ENCODE peak calls at places on chromosome 12, in eight cellular contexts. One of them, this sample, is unnamed.

GRCh38 chr12:30905483-30906009 is 21.0 kb upstream of the TSPAN11 start:
- DNase-seq in sigmoid colon: no peak
- DNase-seq in stomach: no peak
- DNase-seq in colonic mucosa: no peak
- DNase-seq in GM20000: no peak
- DNase-seq in upper lobe of right lung: no peak
- DNase-seq in body of pancreas: no peak
- DNase-seq in endodermal cell: peak; percentile 78
- DNase-seq in this sample: no peak

GRCh38 chr12:72006766-72007165 is 68.1 kb downstream of the TPH2 start:
- DNase-seq in colonic mucosa: no peak
- DNase-seq in stomach: no peak
- DNase-seq in sigmoid colon: no peak
- DNase-seq in upper lobe of right lung: no peak
- DNase-seq in GM20000: no peak
- DNase-seq in body of pancreas: no peak
- DNase-seq in endodermal cell: no peak
- DNase-seq in this sample: no peak

GRCh38 chr12:81078469-81079196 is 754 bp downstream of the ACSS3 start:
- DNase-seq in GM20000: no peak
- DNase-seq in stomach: no peak
- DNase-seq in sigmoid colon: no peak
- DNase-seq in endodermal cell: peak; percentile 77
- DNase-seq in body of pancreas: no peak
- DNase-seq in colonic mucosa: no peak
- DNase-seq in upper lobe of right lung: no peak
- DNase-seq in this sample: peak; percentile 28

GRCh38 chr12:43057561-43057960 is 468.0 kb upstream of the PRICKLE1 start:
- DNase-seq in sigmoid colon: no peak
- DNase-seq in upper lobe of right lung: no peak
- DNase-seq in endodermal cell: no peak
- DNase-seq in body of pancreas: no peak
- DNase-seq in stomach: no peak
- DNase-seq in colonic mucosa: no peak
- DNase-seq in GM20000: no peak
- DNase-seq in this sample: no peak

GRCh38 chr12:108856428-108857157 is 790 bp downstream of the SSH1 start:
- DNase-seq in colonic mucosa: peak; percentile 84
- DNase-seq in sigmoid colon: peak; percentile 87
- DNase-seq in stomach: peak; percentile 83
- DNase-seq in upper lobe of right lung: peak; percentile 88
- DNase-seq in GM20000: peak; percentile 32
- DNase-seq in body of pancreas: peak; percentile 63
- DNase-seq in endodermal cell: peak; percentile 84
- DNase-seq in this sample: peak; percentile 34

GRCh38 chr12:9349888-9350885 is 142.0 kb upstream of the PZP start:
- DNase-seq in GM20000: no peak
- DNase-seq in sigmoid colon: no peak
- DNase-seq in upper lobe of right lung: no peak
- DNase-seq in body of pancreas: no peak
- DNase-seq in colonic mucosa: no peak
- DNase-seq in endodermal cell: peak; percentile 30
- DNase-seq in stomach: no peak
- DNase-seq in this sample: no peak

GRCh38 chr12:14952295-14952995 is 9.0 kb downstream of the ARHGDIB start:
- DNase-seq in colonic mucosa: peak; percentile 30
- DNase-seq in body of pancreas: no peak
- DNase-seq in GM20000: peak; percentile 33
- DNase-seq in sigmoid colon: no peak
- DNase-seq in upper lobe of right lung: no peak
- DNase-seq in endodermal cell: no peak
- DNase-seq in stomach: no peak
- DNase-seq in this sample: no peak

GRCh38 chr12:42935756-42936155 is 346.2 kb upstream of the PRICKLE1 start:
- DNase-seq in stomach: no peak
- DNase-seq in GM20000: no peak
- DNase-seq in endodermal cell: no peak
- DNase-seq in body of pancreas: no peak
- DNase-seq in colonic mucosa: no peak
- DNase-seq in upper lobe of right lung: no peak
- DNase-seq in sigmoid colon: no peak
- DNase-seq in this sample: no peak

GRCh38 chr12:95336387-95337067 is 118.9 kb downstream of the VEZT start:
- DNase-seq in colonic mucosa: peak; percentile 56
- DNase-seq in GM20000: no peak
- DNase-seq in endodermal cell: peak; percentile 95
- DNase-seq in body of pancreas: peak; percentile 80
- DNase-seq in sigmoid colon: peak; percentile 89
- DNase-seq in stomach: peak; percentile 79
- DNase-seq in upper lobe of right lung: peak; percentile 67
- DNase-seq in this sample: peak; percentile 55

GRCh38 chr12:25328082-25328712 is 77.5 kb upstream of the KRAS start:
- DNase-seq in body of pancreas: peak; percentile 33
- DNase-seq in sigmoid colon: no peak
- DNase-seq in upper lobe of right lung: no peak
- DNase-seq in stomach: no peak
- DNase-seq in colonic mucosa: peak; percentile 23
- DNase-seq in GM20000: no peak
- DNase-seq in endodermal cell: no peak
- DNase-seq in this sample: no peak

GRCh38 chr12:130162267-130162666 is at the start of gene FZD10:
- DNase-seq in colonic mucosa: peak; percentile 41
- DNase-seq in upper lobe of right lung: peak; percentile 65
- DNase-seq in sigmoid colon: no peak
- DNase-seq in body of pancreas: peak; percentile 25
- DNase-seq in GM20000: no peak
- DNase-seq in endodermal cell: peak; percentile 95
- DNase-seq in stomach: no peak
- DNase-seq in this sample: peak; percentile 94

GRCh38 chr12:130830246-130830551 is 8.9 kb downstream of the STX2 start:
- DNase-seq in GM20000: no peak
- DNase-seq in colonic mucosa: no peak
- DNase-seq in body of pancreas: no peak
- DNase-seq in endodermal cell: peak; percentile 63
- DNase-seq in upper lobe of right lung: no peak
- DNase-seq in stomach: no peak
- DNase-seq in sigmoid colon: no peak
- DNase-seq in this sample: no peak

GRCh38 chr12:24822121-24822899 is 126.6 kb downstream of the BCAT1 start:
- DNase-seq in stomach: no peak
- DNase-seq in endodermal cell: no peak
- DNase-seq in body of pancreas: no peak
- DNase-seq in colonic mucosa: no peak
- DNase-seq in sigmoid colon: no peak
- DNase-seq in upper lobe of right lung: no peak
- DNase-seq in GM20000: no peak
- DNase-seq in this sample: no peak

GRCh38 chr12:105899589-105899988 is 239.2 kb downstream of the NUAK1 start:
- DNase-seq in stomach: no peak
- DNase-seq in GM20000: no peak
- DNase-seq in colonic mucosa: no peak
- DNase-seq in body of pancreas: no peak
- DNase-seq in upper lobe of right lung: no peak
- DNase-seq in sigmoid colon: no peak
- DNase-seq in endodermal cell: no peak
- DNase-seq in this sample: no peak

GRCh38 chr12:47777741-47778558 is 4.9 kb downstream of the SLC48A1 start:
- DNase-seq in stomach: peak; percentile 67
- DNase-seq in upper lobe of right lung: peak; percentile 63
- DNase-seq in colonic mucosa: no peak
- DNase-seq in sigmoid colon: peak; percentile 80
- DNase-seq in body of pancreas: no peak
- DNase-seq in endodermal cell: no peak
- DNase-seq in GM20000: no peak
- DNase-seq in this sample: no peak

GRCh38 chr12:18468521-18469075 is 207.3 kb downstream of the PIK3C2G start:
- DNase-seq in colonic mucosa: no peak
- DNase-seq in body of pancreas: no peak
- DNase-seq in upper lobe of right lung: no peak
- DNase-seq in stomach: no peak
- DNase-seq in sigmoid colon: no peak
- DNase-seq in endodermal cell: no peak
- DNase-seq in GM20000: no peak
- DNase-seq in this sample: no peak

GRCh38 chr12:117090816-117091711 is 8.2 kb downstream of the TESC start:
- DNase-seq in sigmoid colon: no peak
- DNase-seq in endodermal cell: peak; percentile 47
- DNase-seq in upper lobe of right lung: no peak
- DNase-seq in GM20000: no peak
- DNase-seq in colonic mucosa: no peak
- DNase-seq in stomach: peak; percentile 89
- DNase-seq in body of pancreas: peak; percentile 79
- DNase-seq in this sample: no peak

GRCh38 chr12:112837629-112838191 is 46.2 kb downstream of the RPH3A start:
- DNase-seq in colonic mucosa: no peak
- DNase-seq in endodermal cell: no peak
- DNase-seq in body of pancreas: no peak
- DNase-seq in GM20000: no peak
- DNase-seq in stomach: no peak
- DNase-seq in upper lobe of right lung: no peak
- DNase-seq in sigmoid colon: no peak
- DNase-seq in this sample: no peak

GRCh38 chr12:113757223-113758002 is 208.7 kb downstream of the RBM19 start:
- DNase-seq in stomach: no peak
- DNase-seq in upper lobe of right lung: no peak
- DNase-seq in GM20000: no peak
- DNase-seq in colonic mucosa: no peak
- DNase-seq in body of pancreas: no peak
- DNase-seq in sigmoid colon: no peak
- DNase-seq in endodermal cell: peak; percentile 67
- DNase-seq in this sample: no peak

GRCh38 chr12:1630081-1630826 is 1.2 kb downstream of the WNT5B start:
- DNase-seq in endodermal cell: peak; percentile 88
- DNase-seq in stomach: peak; percentile 39
- DNase-seq in upper lobe of right lung: peak; percentile 73
- DNase-seq in sigmoid colon: peak; percentile 82
- DNase-seq in GM20000: no peak
- DNase-seq in colonic mucosa: peak; percentile 57
- DNase-seq in body of pancreas: peak; percentile 30
- DNase-seq in this sample: peak; percentile 68
- TF ChIP-seq CTCF in endodermal cell: peak; percentile 57
- TF ChIP-seq CTCF in stomach: no peak
- TF ChIP-seq CTCF in upper lobe of right lung: peak; percentile 5
- TF ChIP-seq CTCF in sigmoid colon: no peak
- TF ChIP-seq CTCF in GM20000: peak; percentile 14
- TF ChIP-seq CTCF in colonic mucosa: peak; percentile 10
- TF ChIP-seq CTCF in body of pancreas: peak; percentile 21
- TF ChIP-seq CTCF in this sample: peak; percentile 3

DNA sequence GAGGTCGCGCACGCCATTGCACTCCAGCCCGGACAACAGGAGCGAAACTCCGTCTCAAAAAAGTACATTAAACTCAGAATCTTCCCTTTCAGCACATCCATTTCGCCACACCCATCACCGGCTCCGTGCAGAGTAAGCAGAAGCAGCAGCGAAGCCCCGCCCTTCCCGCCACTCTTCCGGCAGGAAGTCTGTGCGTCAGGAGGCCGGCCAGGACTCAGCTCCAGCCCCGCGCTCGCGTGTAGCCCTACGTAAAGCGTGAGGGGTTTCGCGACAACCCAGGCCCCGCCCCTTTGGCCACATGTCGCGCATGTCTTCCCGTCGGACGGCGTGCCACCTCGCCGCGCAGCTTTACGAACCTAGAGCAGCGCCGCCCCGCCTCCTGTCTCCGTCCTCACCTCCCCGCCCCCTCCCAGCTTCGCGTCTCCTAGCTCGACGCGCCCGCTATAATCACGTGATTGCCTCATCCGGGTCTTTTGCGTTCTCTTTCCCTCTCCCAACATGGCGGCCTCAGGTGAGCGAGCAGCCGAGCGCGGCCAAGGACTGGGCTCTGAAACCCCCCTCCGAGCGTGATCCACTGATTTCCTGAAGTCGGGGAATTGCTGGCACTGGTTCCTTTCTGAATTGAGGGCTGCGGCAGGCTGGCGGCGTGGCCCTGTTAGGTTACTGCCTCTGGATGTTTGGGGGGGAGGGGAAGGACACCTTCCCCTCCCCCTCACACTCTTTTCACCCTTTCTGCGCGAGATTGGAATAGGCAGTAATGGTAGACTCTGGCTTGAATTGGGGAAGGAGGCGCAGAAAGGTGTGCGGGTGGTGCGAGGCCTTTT is at the start of gene EIF4B:
- DNase-seq in GM20000: peak; percentile 92
- DNase-seq in sigmoid colon: peak; percentile 100
- DNase-seq in upper lobe of right lung: peak; percentile 100
- DNase-seq in colonic mucosa: peak; percentile 100
- DNase-seq in stomach: peak; percentile 100
- DNase-seq in endodermal cell: peak; percentile 100
- DNase-seq in body of pancreas: peak; percentile 100
- DNase-seq in this sample: peak; percentile 99
- TF ChIP-seq CTCF in GM20000: no peak
- TF ChIP-seq CTCF in sigmoid colon: no peak
- TF ChIP-seq CTCF in upper lobe of right lung: no peak
- TF ChIP-seq CTCF in colonic mucosa: no peak
- TF ChIP-seq CTCF in stomach: no peak
- TF ChIP-seq CTCF in endodermal cell: no peak
- TF ChIP-seq CTCF in body of pancreas: peak; percentile 17
- TF ChIP-seq CTCF in this sample: no peak

GRCh38 chr12:76078748-76079147 is 5.7 kb downstream of the NAP1L1 start:
- DNase-seq in body of pancreas: no peak
- DNase-seq in colonic mucosa: no peak
- DNase-seq in GM20000: no peak
- DNase-seq in sigmoid colon: no peak
- DNase-seq in endodermal cell: no peak
- DNase-seq in upper lobe of right lung: no peak
- DNase-seq in stomach: no peak
- DNase-seq in this sample: no peak

GRCh38 chr12:76081909-76082308 is 2.6 kb downstream of the NAP1L1 start:
- DNase-seq in stomach: no peak
- DNase-seq in endodermal cell: no peak
- DNase-seq in colonic mucosa: no peak
- DNase-seq in GM20000: no peak
- DNase-seq in upper lobe of right lung: no peak
- DNase-seq in sigmoid colon: no peak
- DNase-seq in body of pancreas: no peak
- DNase-seq in this sample: no peak

GRCh38 chr12:76083246-76083735 is 1.2 kb downstream of the NAP1L1 start:
- DNase-seq in GM20000: no peak
- DNase-seq in endodermal cell: no peak
- DNase-seq in stomach: no peak
- DNase-seq in colonic mucosa: no peak
- DNase-seq in upper lobe of right lung: no peak
- DNase-seq in sigmoid colon: no peak
- DNase-seq in body of pancreas: no peak
- DNase-seq in this sample: no peak

GRCh38 chr12:76080017-76080728 is 4.3 kb downstream of the NAP1L1 start:
- DNase-seq in endodermal cell: no peak
- DNase-seq in stomach: no peak
- DNase-seq in body of pancreas: no peak
- DNase-seq in sigmoid colon: no peak
- DNase-seq in colonic mucosa: no peak
- DNase-seq in upper lobe of right lung: no peak
- DNase-seq in GM20000: no peak
- DNase-seq in this sample: no peak

GRCh38 chr12:76080729-76081415 is 3.6 kb downstream of the NAP1L1 start:
- DNase-seq in endodermal cell: peak; percentile 70
- DNase-seq in body of pancreas: no peak
- DNase-seq in colonic mucosa: no peak
- DNase-seq in upper lobe of right lung: no peak
- DNase-seq in stomach: no peak
- DNase-seq in sigmoid colon: no peak
- DNase-seq in GM20000: no peak
- DNase-seq in this sample: no peak
- TF ChIP-seq CTCF in endodermal cell: peak; percentile 65
- TF ChIP-seq CTCF in body of pancreas: no peak
- TF ChIP-seq CTCF in colonic mucosa: no peak
- TF ChIP-seq CTCF in upper lobe of right lung: no peak
- TF ChIP-seq CTCF in stomach: no peak
- TF ChIP-seq CTCF in sigmoid colon: no peak
- TF ChIP-seq CTCF in GM20000: no peak
- TF ChIP-seq CTCF in this sample: no peak

GRCh38 chr12:27710592-27711311 is at the start of gene MRPS35:
- DNase-seq in body of pancreas: peak; percentile 90
- DNase-seq in upper lobe of right lung: peak; percentile 96
- DNase-seq in colonic mucosa: peak; percentile 94
- DNase-seq in GM20000: peak; percentile 86
- DNase-seq in sigmoid colon: peak; percentile 95
- DNase-seq in stomach: peak; percentile 92
- DNase-seq in endodermal cell: peak; percentile 98
- DNase-seq in this sample: peak; percentile 87
- TF ChIP-seq CTCF in body of pancreas: no peak
- TF ChIP-seq CTCF in upper lobe of right lung: no peak
- TF ChIP-seq CTCF in colonic mucosa: no peak
- TF ChIP-seq CTCF in GM20000: no peak
- TF ChIP-seq CTCF in sigmoid colon: no peak
- TF ChIP-seq CTCF in stomach: no peak
- TF ChIP-seq CTCF in endodermal cell: peak; percentile 35
- TF ChIP-seq CTCF in this sample: no peak

This sample was measured in nephron progenitor cell.